ENCODE peak calls at places on chromosomes 5 and 9, in ten cellular contexts. One of them, this sample, is unnamed.

GRCh38 chr5:72410896-72411295 is 90.7 kb downstream of the PTCD2 start:
- DNase-seq in stimulated activated CD4-positive, alpha-beta T cell treated with anti-CD3 and anti-CD28 coated beads, Interleukin-1b, Interleukin-23, amount 100 ng/mL, for 1 hour: no peak
- DNase-seq in activated CD8-positive, alpha-beta memory T cell treated with anti-CD3 and anti-CD28 coated beads for 48 hours: no peak
- DNase-seq in HFFc6: peak
- DNase-seq in cardiac muscle cell: no peak
- DNase-seq in fibroblast of the conjunctiva: no peak
- DNase-seq in fibroblast of lung: peak
- DNase-seq in OCI-LY7: no peak
- DNase-seq in PC-9: no peak
- DNase-seq in BE2C: no peak
- DNase-seq in this sample: no peak

GRCh38 chr9:114989600-114990410 is 59.4 kb upstream of the TNFSF8 start:
- DNase-seq in OCI-LY7: no peak
- DNase-seq in activated CD8-positive, alpha-beta memory T cell treated with anti-CD3 and anti-CD28 coated beads for 48 hours: peak
- DNase-seq in HFFc6: no peak
- DNase-seq in stimulated activated CD4-positive, alpha-beta T cell treated with anti-CD3 and anti-CD28 coated beads, Interleukin-1b, Interleukin-23, amount 100 ng/mL, for 1 hour: no peak
- DNase-seq in fibroblast of lung: no peak
- DNase-seq in BE2C: no peak
- DNase-seq in PC-9: no peak
- DNase-seq in fibroblast of the conjunctiva: no peak
- DNase-seq in cardiac muscle cell: no peak
- DNase-seq in this sample: no peak

GRCh38 chr5:176725521-176725920 is 78.2 kb downstream of the TSPAN17 start:
- DNase-seq in HFFc6: no peak
- DNase-seq in PC-9: no peak
- DNase-seq in stimulated activated CD4-positive, alpha-beta T cell treated with anti-CD3 and anti-CD28 coated beads, Interleukin-1b, Interleukin-23, amount 100 ng/mL, for 1 hour: no peak
- DNase-seq in OCI-LY7: no peak
- DNase-seq in BE2C: no peak
- DNase-seq in cardiac muscle cell: peak
- DNase-seq in fibroblast of the conjunctiva: no peak
- DNase-seq in activated CD8-positive, alpha-beta memory T cell treated with anti-CD3 and anti-CD28 coated beads for 48 hours: no peak
- DNase-seq in fibroblast of lung: no peak
- DNase-seq in this sample: no peak

GRCh38 chr9:92740015-92740408 is 24.6 kb downstream of the BICD2 start:
- DNase-seq in BE2C: no peak
- DNase-seq in activated CD8-positive, alpha-beta memory T cell treated with anti-CD3 and anti-CD28 coated beads for 48 hours: no peak
- DNase-seq in HFFc6: no peak
- DNase-seq in OCI-LY7: no peak
- DNase-seq in PC-9: no peak
- DNase-seq in fibroblast of the conjunctiva: no peak
- DNase-seq in stimulated activated CD4-positive, alpha-beta T cell treated with anti-CD3 and anti-CD28 coated beads, Interleukin-1b, Interleukin-23, amount 100 ng/mL, for 1 hour: no peak
- DNase-seq in cardiac muscle cell: no peak
- DNase-seq in fibroblast of lung: peak
- DNase-seq in this sample: no peak

GRCh38 chr5:94901071-94901979 is 282.9 kb downstream of the SLF1 start:
- DNase-seq in stimulated activated CD4-positive, alpha-beta T cell treated with anti-CD3 and anti-CD28 coated beads, Interleukin-1b, Interleukin-23, amount 100 ng/mL, for 1 hour: no peak
- DNase-seq in fibroblast of lung: peak
- DNase-seq in OCI-LY7: no peak
- DNase-seq in activated CD8-positive, alpha-beta memory T cell treated with anti-CD3 and anti-CD28 coated beads for 48 hours: no peak
- DNase-seq in PC-9: no peak
- DNase-seq in BE2C: no peak
- DNase-seq in fibroblast of the conjunctiva: peak
- DNase-seq in cardiac muscle cell: no peak
- DNase-seq in HFFc6: peak
- DNase-seq in this sample: no peak

GRCh38 chr9:78973906-78974305 is 597.9 kb upstream of the TLE4 start:
- DNase-seq in PC-9: peak
- DNase-seq in fibroblast of lung: peak
- DNase-seq in HFFc6: peak
- DNase-seq in cardiac muscle cell: no peak
- DNase-seq in stimulated activated CD4-positive, alpha-beta T cell treated with anti-CD3 and anti-CD28 coated beads, Interleukin-1b, Interleukin-23, amount 100 ng/mL, for 1 hour: no peak
- DNase-seq in BE2C: no peak
- DNase-seq in OCI-LY7: no peak
- DNase-seq in fibroblast of the conjunctiva: no peak
- DNase-seq in activated CD8-positive, alpha-beta memory T cell treated with anti-CD3 and anti-CD28 coated beads for 48 hours: no peak
- DNase-seq in this sample: no peak

GRCh38 chr5:134539732-134540131 is 14.3 kb downstream of the JADE2 start:
- DNase-seq in fibroblast of lung: no peak
- DNase-seq in activated CD8-positive, alpha-beta memory T cell treated with anti-CD3 and anti-CD28 coated beads for 48 hours: no peak
- DNase-seq in BE2C: no peak
- DNase-seq in OCI-LY7: no peak
- DNase-seq in stimulated activated CD4-positive, alpha-beta T cell treated with anti-CD3 and anti-CD28 coated beads, Interleukin-1b, Interleukin-23, amount 100 ng/mL, for 1 hour: no peak
- DNase-seq in HFFc6: no peak
- DNase-seq in cardiac muscle cell: no peak
- DNase-seq in fibroblast of the conjunctiva: no peak
- DNase-seq in PC-9: no peak
- DNase-seq in this sample: no peak

GRCh38 chr9:21812945-21813568 is 10.6 kb downstream of the MTAP start:
- DNase-seq in OCI-LY7: peak
- DNase-seq in BE2C: peak
- DNase-seq in PC-9: peak
- DNase-seq in fibroblast of the conjunctiva: peak
- DNase-seq in cardiac muscle cell: peak
- DNase-seq in HFFc6: peak
- DNase-seq in activated CD8-positive, alpha-beta memory T cell treated with anti-CD3 and anti-CD28 coated beads for 48 hours: peak
- DNase-seq in fibroblast of lung: peak
- DNase-seq in stimulated activated CD4-positive, alpha-beta T cell treated with anti-CD3 and anti-CD28 coated beads, Interleukin-1b, Interleukin-23, amount 100 ng/mL, for 1 hour: peak
- DNase-seq in this sample: peak

GRCh38 chr9:104810421-104811339 is 46.8 kb downstream of the NIPSNAP3B start:
- DNase-seq in stimulated activated CD4-positive, alpha-beta T cell treated with anti-CD3 and anti-CD28 coated beads, Interleukin-1b, Interleukin-23, amount 100 ng/mL, for 1 hour: no peak
- DNase-seq in fibroblast of the conjunctiva: peak
- DNase-seq in PC-9: peak
- DNase-seq in fibroblast of lung: peak
- DNase-seq in cardiac muscle cell: no peak
- DNase-seq in BE2C: no peak
- DNase-seq in HFFc6: no peak
- DNase-seq in activated CD8-positive, alpha-beta memory T cell treated with anti-CD3 and anti-CD28 coated beads for 48 hours: no peak
- DNase-seq in OCI-LY7: no peak
- DNase-seq in this sample: no peak

GRCh38 chr9:124358617-124359016 is 56.6 kb downstream of the PSMB7 start:
- DNase-seq in PC-9: no peak
- DNase-seq in cardiac muscle cell: no peak
- DNase-seq in HFFc6: no peak
- DNase-seq in fibroblast of lung: no peak
- DNase-seq in activated CD8-positive, alpha-beta memory T cell treated with anti-CD3 and anti-CD28 coated beads for 48 hours: no peak
- DNase-seq in fibroblast of the conjunctiva: no peak
- DNase-seq in stimulated activated CD4-positive, alpha-beta T cell treated with anti-CD3 and anti-CD28 coated beads, Interleukin-1b, Interleukin-23, amount 100 ng/mL, for 1 hour: no peak
- DNase-seq in BE2C: no peak
- DNase-seq in OCI-LY7: no peak
- DNase-seq in this sample: no peak

GRCh38 chr5:9715891-9716335 is 85.8 kb upstream of the TAS2R1 start:
- DNase-seq in fibroblast of the conjunctiva: no peak
- DNase-seq in cardiac muscle cell: no peak
- DNase-seq in activated CD8-positive, alpha-beta memory T cell treated with anti-CD3 and anti-CD28 coated beads for 48 hours: no peak
- DNase-seq in HFFc6: peak
- DNase-seq in PC-9: no peak
- DNase-seq in BE2C: no peak
- DNase-seq in stimulated activated CD4-positive, alpha-beta T cell treated with anti-CD3 and anti-CD28 coated beads, Interleukin-1b, Interleukin-23, amount 100 ng/mL, for 1 hour: no peak
- DNase-seq in OCI-LY7: no peak
- DNase-seq in fibroblast of lung: peak
- DNase-seq in this sample: no peak

GRCh38 chr9:1869843-1870242 is 145.3 kb upstream of the SMARCA2 start:
- DNase-seq in BE2C: no peak
- DNase-seq in OCI-LY7: peak
- DNase-seq in fibroblast of the conjunctiva: no peak
- DNase-seq in activated CD8-positive, alpha-beta memory T cell treated with anti-CD3 and anti-CD28 coated beads for 48 hours: no peak
- DNase-seq in fibroblast of lung: no peak
- DNase-seq in stimulated activated CD4-positive, alpha-beta T cell treated with anti-CD3 and anti-CD28 coated beads, Interleukin-1b, Interleukin-23, amount 100 ng/mL, for 1 hour: no peak
- DNase-seq in cardiac muscle cell: peak
- DNase-seq in HFFc6: no peak
- DNase-seq in PC-9: peak
- DNase-seq in this sample: no peak

GRCh38 chr9:106482733-106483132 is 380.2 kb upstream of the ZNF462 start:
- DNase-seq in BE2C: no peak
- DNase-seq in cardiac muscle cell: no peak
- DNase-seq in HFFc6: no peak
- DNase-seq in OCI-LY7: no peak
- DNase-seq in PC-9: no peak
- DNase-seq in activated CD8-positive, alpha-beta memory T cell treated with anti-CD3 and anti-CD28 coated beads for 48 hours: no peak
- DNase-seq in stimulated activated CD4-positive, alpha-beta T cell treated with anti-CD3 and anti-CD28 coated beads, Interleukin-1b, Interleukin-23, amount 100 ng/mL, for 1 hour: no peak
- DNase-seq in fibroblast of the conjunctiva: no peak
- DNase-seq in fibroblast of lung: no peak
- DNase-seq in this sample: no peak

GRCh38 chr9:15295761-15296405 is 11.1 kb downstream of the TTC39B start:
- DNase-seq in cardiac muscle cell: no peak
- DNase-seq in fibroblast of lung: peak
- DNase-seq in fibroblast of the conjunctiva: no peak
- DNase-seq in BE2C: no peak
- DNase-seq in OCI-LY7: no peak
- DNase-seq in activated CD8-positive, alpha-beta memory T cell treated with anti-CD3 and anti-CD28 coated beads for 48 hours: no peak
- DNase-seq in stimulated activated CD4-positive, alpha-beta T cell treated with anti-CD3 and anti-CD28 coated beads, Interleukin-1b, Interleukin-23, amount 100 ng/mL, for 1 hour: no peak
- DNase-seq in HFFc6: peak
- DNase-seq in PC-9: no peak
- DNase-seq in this sample: no peak

This sample was measured in upper lobe of right lung.